ENCODE peak calls at places on chromosomes 3 and 15, in eight cellular contexts. I is activated CD8-positive, alpha-beta memory T cell treated with anti-CD3 and anti-CD28 coated beads, Interleukin-2, amount 50 U/mL, for 48 hours; R is heart left ventricle; D is B cell; A is AG20443; M is lower leg skin; Y is ELF-1; K is GM19239. V is an unnamed sample.

GRCh38 chr15:98123834-98124233 is 163.3 kb downstream of the ARRDC4 start:
- DNase-seq in D (no peak), K (no peak), A (peak), I (no peak), Y (no peak), R (no peak), M (no peak), V (no peak)

GRCh38 chr3:157532529-157533297 is 29.5 kb upstream of the VEPH1 start:
- DNase-seq in A (peak), M (no peak), R (no peak), I (no peak), Y (peak), K (peak), D (no peak), V (peak)

GRCh38 chr3:87924485-87924884 is 134.3 kb downstream of the CGGBP1 start:
- DNase-seq in K (no peak), M (no peak), A (no peak), R (no peak), I (no peak), Y (no peak), D (no peak), V (no peak)

GRCh38 chr15:48385431-48385830 is 54.2 kb downstream of the DUT start:
- DNase-seq in A (peak), I (no peak), K (no peak), R (no peak), D (no peak), M (no peak), Y (no peak), V (no peak)

GRCh38 chr3:151362798-151363197 is 21.8 kb downstream of the P2RY12 start:
- DNase-seq in D (no peak), R (no peak), Y (no peak), I (no peak), K (no peak), M (no peak), A (peak), V (no peak)

GRCh38 chr3:171488479-171488878 is 28.3 kb upstream of the TNIK start:
- DNase-seq in K (no peak), A (no peak), D (no peak), Y (no peak), R (no peak), I (no peak), M (no peak), V (no peak)

GRCh38 chr3:141795719-141796435 is 32.7 kb downstream of the GRK7 start:
- DNase-seq in K (no peak), M (peak), I (peak), A (peak), Y (no peak), D (no peak), R (peak), V (no peak)

GRCh38 chr3:149547954-149548728 is 73.6 kb downstream of the TM4SF4 start:
- DNase-seq in R (peak), A (peak), M (no peak), K (no peak), D (no peak), I (no peak), Y (peak), V (no peak)

GRCh38 chr3:39288300-39288808 is 8.5 kb upstream of the CX3CR1 start:
- DNase-seq in M (peak), Y (peak), D (peak), A (peak), K (peak), I (peak), R (peak), V (peak)

GRCh38 chr3:14286887-14287496 is 108.4 kb downstream of the LSM3 start:
- DNase-seq in R (no peak), I (no peak), A (no peak), D (no peak), K (no peak), Y (no peak), M (no peak), V (no peak)